ENCODE peak calls at places on chromosomes 5 and 9, in nine cellular contexts. I is fibroblast of mammary gland, Q is astrocyte of the spinal cord, K is gastrocnemius medialis, N is psoas muscle, G is fibroblast of lung, E is IMR-90, Y is A549, H is left ventricle myocardium inferior. L is an unnamed sample.
A peak's percentile ranks its signal among the peaks of the same experiment; 100 is the strongest.

GRCh38 chr5:139675825-139676224 is 27.7 kb downstream of the CXXC5 start:
- DNase-seq in H (no peak), I (no peak), Y (no peak), N (no peak), E (no peak), K (no peak), Q (no peak), G (no peak), L (no peak)

GRCh38 chr9:91560301-91560700 is 136.7 kb upstream of the NFIL3 start:
- DNase-seq in N (no peak), Q (peak; percentile 46), H (no peak), I (no peak), K (no peak), Y (no peak), E (peak; percentile 41), G (no peak), L (no peak)

GRCh38 chr9:128124451-128124850 is 3.1 kb downstream of the PTGES2 start:
- DNase-seq in H (peak; percentile 7), G (no peak), N (peak; percentile 5), Y (no peak), Q (no peak), K (peak; percentile 12), I (no peak), E (no peak), L (no peak)

GRCh38 chr9:100428871-100429654 is 2.1 kb downstream of the MSANTD3 start:
- DNase-seq in H (no peak), Q (peak; percentile 98), N (no peak), I (peak; percentile 100), Y (peak; percentile 95), K (no peak), G (peak; percentile 99), E (peak; percentile 100), L (peak; percentile 98)

GRCh38 chr9:89791754-89792153 is 186.9 kb downstream of the GADD45G start:
- DNase-seq in E (no peak), N (no peak), K (no peak), I (no peak), Y (no peak), H (no peak), G (no peak), Q (no peak), L (no peak)

GRCh38 chr5:140118294-140118936 is 4.5 kb downstream of the PURA start:
- DNase-seq in I (peak; percentile 36), G (no peak), K (no peak), Y (no peak), Q (no peak), H (no peak), E (peak; percentile 17), N (no peak), L (no peak)

GRCh38 chr9:94017939-94018531 is 62.9 kb upstream of the BARX1 start:
- DNase-seq in I (peak; percentile 38), Y (no peak), E (peak; percentile 54), G (peak; percentile 83), K (no peak), N (no peak), Q (peak; percentile 63), H (no peak), L (peak; percentile 44)

GRCh38 chr9:114273461-114273881 is 49.4 kb upstream of the ORM1 start:
- DNase-seq in K (peak; percentile 5), I (no peak), N (no peak), H (peak; percentile 5), Q (no peak), E (no peak), G (no peak), Y (no peak), L (no peak)

GRCh38 chr9:108162664-108163063 is 673.1 kb upstream of the KLF4 start:
- DNase-seq in N (peak; percentile 37), G (peak; percentile 87), Q (peak; percentile 91), I (peak; percentile 94), H (no peak), E (peak; percentile 80), K (peak; percentile 19), Y (no peak), L (peak; percentile 87)

GRCh38 chr9:117938086-117938485 is 233.9 kb downstream of the TLR4 start:
- DNase-seq in G (no peak), N (no peak), I (no peak), H (no peak), E (no peak), Q (no peak), K (no peak), Y (no peak), L (no peak)

GRCh38 chr5:107532182-107532878 is 138.4 kb downstream of the EFNA5 start:
- DNase-seq in G (no peak), H (no peak), I (no peak), E (no peak), Q (no peak), K (no peak), Y (no peak), N (no peak), L (no peak)

GRCh38 chr9:82675102-82675501 is 387.8 kb downstream of the RASEF start:
- DNase-seq in Y (no peak), G (no peak), Q (no peak), E (no peak), K (no peak), H (no peak), N (no peak), I (no peak), L (no peak)

GRCh38 chr5:151157426-151158286 is at the start of gene ANXA6:
- DNase-seq in Q (peak; percentile 82), N (peak; percentile 91), G (peak; percentile 73), Y (peak; percentile 94), I (peak; percentile 70), H (peak; percentile 91), E (peak; percentile 73), K (peak; percentile 88), L (peak; percentile 95)

GRCh38 chr9:107138261-107138992 is 144.7 kb upstream of the RAD23B start:
- DNase-seq in H (no peak), Y (no peak), N (no peak), Q (no peak), I (peak; percentile 31), E (no peak), K (no peak), G (peak; percentile 3), L (no peak)

DNA sequence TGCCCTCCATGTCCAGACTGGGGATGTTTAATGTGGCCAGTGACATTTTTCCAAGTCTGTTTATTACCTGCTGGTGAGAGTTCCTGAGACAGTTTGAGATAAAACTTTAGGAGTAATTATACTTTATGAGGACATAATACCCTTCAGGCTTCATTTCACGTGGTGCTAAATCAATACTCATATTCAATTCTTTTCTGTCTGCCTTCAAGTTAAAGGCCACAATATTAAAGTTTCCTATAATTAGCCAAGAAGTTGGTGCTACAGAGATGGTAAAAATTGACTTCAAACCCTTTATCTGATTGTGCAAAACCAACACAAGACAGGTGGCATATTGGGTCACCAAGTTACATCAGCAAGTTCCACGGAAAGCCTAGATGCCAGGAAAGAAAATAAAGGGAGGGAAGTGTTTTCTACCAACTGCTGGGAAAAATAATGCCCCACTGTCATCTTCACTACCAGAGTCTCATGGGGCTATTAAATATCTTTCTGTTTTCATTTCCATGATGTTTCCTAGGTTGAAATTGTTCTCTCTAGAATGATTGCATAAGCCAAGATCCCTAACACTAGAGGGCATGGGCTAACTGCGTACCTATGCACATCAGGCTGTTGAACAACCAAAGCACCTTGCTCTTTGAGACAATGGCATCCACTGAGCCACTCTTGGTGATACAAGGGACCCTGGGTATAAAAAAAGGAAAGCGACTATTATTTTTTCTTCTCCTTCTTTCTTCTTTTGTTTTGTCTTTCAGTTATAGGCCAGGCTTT is 68.7 kb downstream of the INSYN2B start:
- DNase-seq in Y (no peak), E (no peak), Q (no peak), H (no peak), K (no peak), N (no peak), I (peak; percentile 6), G (no peak), L (no peak)
- TF ChIP-seq CTCF in Y (peak; percentile 11), E (no peak), Q (no peak), H (no peak), K (no peak), N (no peak), I (no peak), G (no peak), L (no peak)

GRCh38 chr5:168291281-168291960 is at the start of gene WWC1:
- DNase-seq in E (peak; percentile 26), Q (no peak), N (peak; percentile 14), Y (peak; percentile 86), K (no peak), G (peak; percentile 22), H (no peak), I (no peak), L (peak; percentile 36)
- TF ChIP-seq CTCF in E (peak; percentile 28), Q (peak; percentile 27), N (no peak), Y (peak; percentile 32), K (no peak), G (no peak), H (peak; percentile 26), I (no peak), L (peak; percentile 21)

GRCh38 chr5:117461403-117461802 is 886.8 kb upstream of the SEMA6A start:
- DNase-seq in G (no peak), Y (no peak), E (no peak), Q (no peak), N (no peak), K (no peak), H (no peak), I (no peak), L (no peak)

GRCh38 chr5:117454716-117455212 is 880.1 kb upstream of the SEMA6A start:
- DNase-seq in K (no peak), E (peak; percentile 6), N (peak; percentile 18), I (peak; percentile 18), Y (peak; percentile 2), Q (peak; percentile 14), H (peak; percentile 18), G (peak; percentile 15), L (no peak)

DNA sequence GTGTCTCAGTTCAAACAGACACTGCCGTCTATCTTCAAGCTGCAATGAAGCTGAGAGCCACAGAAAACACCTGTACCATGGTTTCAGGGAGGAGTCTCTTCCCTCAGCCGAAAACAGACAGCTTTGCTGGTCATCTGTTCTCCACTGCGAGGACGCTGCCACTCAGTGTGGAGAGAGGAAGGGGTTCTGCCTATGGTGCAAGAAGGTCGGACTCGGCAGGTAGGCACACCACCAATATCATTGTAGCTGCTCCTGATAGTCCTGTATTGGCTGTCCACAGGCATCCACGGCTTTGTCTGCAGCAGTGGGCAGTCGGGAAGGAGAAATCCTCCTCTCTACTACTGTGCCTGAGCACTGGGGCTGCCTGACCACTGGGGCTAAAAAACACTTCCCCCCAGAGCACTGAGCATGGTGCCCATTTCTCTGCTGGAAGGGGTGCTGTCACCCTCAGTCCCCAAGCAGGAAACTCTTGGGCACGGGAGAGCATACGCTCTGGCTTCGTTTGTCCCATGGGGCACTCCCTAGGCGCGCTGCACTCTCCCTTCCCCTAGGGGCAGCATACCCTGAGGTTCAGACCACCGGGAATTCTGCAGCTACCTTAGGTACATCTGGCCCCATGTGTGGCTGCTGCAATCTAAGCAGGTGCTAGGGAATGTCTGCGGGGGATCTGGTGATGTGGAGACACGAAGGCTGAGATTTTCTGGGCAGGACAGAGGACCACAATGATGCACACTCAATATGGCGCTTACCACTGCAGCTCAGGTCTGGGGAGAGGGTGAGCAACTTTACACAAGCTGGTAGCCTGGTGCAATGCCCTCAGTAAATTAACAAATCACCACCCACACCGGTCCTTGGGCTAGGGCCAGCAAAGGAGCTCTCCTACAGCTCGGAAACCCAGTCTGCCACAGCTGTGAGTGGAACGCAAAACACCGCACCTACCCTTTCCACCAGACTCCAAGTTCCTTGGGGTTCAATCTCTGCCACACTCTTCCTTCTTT is 880.9 kb upstream of the SEMA6A start:
- DNase-seq in E (no peak), Y (no peak), Q (no peak), I (no peak), N (no peak), K (no peak), G (no peak), H (no peak), L (no peak)
- TF ChIP-seq CTCF in E (no peak), Y (no peak), Q (peak; percentile 35), I (peak; percentile 15), N (no peak), K (no peak), G (peak; percentile 12), H (peak; percentile 14), L (peak; percentile 16)

GRCh38 chr5:3590967-3591900 is 4.4 kb upstream of the IRX1 start:
- DNase-seq in H (no peak), Y (no peak), I (no peak), E (no peak), Q (no peak), G (no peak), K (no peak), N (no peak), L (peak; percentile 46)
- TF ChIP-seq CTCF in H (no peak), Y (no peak), I (no peak), E (no peak), Q (no peak), G (no peak), K (no peak), N (no peak), L (no peak)

L was measured in foreskin fibroblast.